ENCODE peak calls at places on chromosomes 4 and X, in five cellular contexts. E is neural progenitor cell, J is astrocyte, G is adipocyte, C is fibroblast of lung. H is an unnamed sample.

GRCh38 chr4:177220376-177220775 is 89.3 kb upstream of the NEIL3 start:
- DNase-seq in E (no peak), J (peak), G (no peak), C (peak), H (no peak)

GRCh38 chrX:69014200-69014599 is 151.1 kb downstream of the PJA1 start:
- DNase-seq in E (no peak), J (peak), G (peak), C (peak), H (no peak)

GRCh38 chrX:125295337-125295736 is 24.3 kb upstream of the TEX13C start:
- DNase-seq in E (no peak), J (no peak), G (no peak), C (peak), H (peak)

GRCh38 chrX:63918611-63919010 is 133.6 kb upstream of the ARHGEF9 start:
- DNase-seq in E (peak), J (no peak), G (peak), C (peak), H (peak)

GRCh38 chr4:21790437-21791029 is 158.0 kb downstream of the KCNIP4 start:
- DNase-seq in E (peak), J (peak), G (peak), C (peak), H (peak)

GRCh38 chr4:109989044-109989443 is 76.4 kb downstream of the EGF start:
- DNase-seq in E (no peak), J (no peak), G (no peak), C (peak), H (no peak)

GRCh38 chr4:86338521-86338920 is 21.3 kb downstream of the MAPK10 start:
- DNase-seq in E (no peak), J (peak), G (peak), C (peak), H (no peak)

GRCh38 chr4:44186096-44186849 is 262.3 kb downstream of the KCTD8 start:
- DNase-seq in E (no peak), J (no peak), G (no peak), C (no peak), H (no peak)

GRCh38 chr4:110275871-110276270 is 77.5 kb upstream of the ELOVL6 start:
- DNase-seq in E (no peak), J (peak), G (peak), C (peak), H (no peak)

GRCh38 chrX:19888419-19888879 is 1.0 kb upstream of the SH3KBP1 start:
- DNase-seq in E (peak), J (peak), G (peak), C (peak), H (peak)

GRCh38 chr4:184805462-184806245 is 20.1 kb downstream of the ACSL1 start:
- DNase-seq in E (no peak), J (no peak), G (no peak), C (peak), H (no peak)

GRCh38 chrX:124328765-124329164 is 3.7 kb upstream of the TEX13D start:
- DNase-seq in E (no peak), J (peak), G (no peak), C (no peak), H (no peak)

GRCh38 chr4:45679411-45679810 is 444.4 kb downstream of the GABRG1 start:
- DNase-seq in E (no peak), J (no peak), G (no peak), C (no peak), H (no peak)

GRCh38 chrX:39886282-39886681 is 211.5 kb downstream of the BCOR start:
- DNase-seq in E (no peak), J (no peak), G (no peak), C (no peak), H (no peak)

GRCh38 chr4:69056921-69057562 is 39.2 kb upstream of the UGT2B7 start:
- DNase-seq in E (no peak), J (peak), G (no peak), C (no peak), H (no peak)

GRCh38 chr4:15832523-15833451 is 54.7 kb downstream of the CD38 start:
- DNase-seq in E (no peak), J (no peak), G (no peak), C (no peak), H (no peak)

GRCh38 chrX:132786217-132786616 is 172.2 kb downstream of the HS6ST2 start:
- DNase-seq in E (no peak), J (peak), G (peak), C (peak), H (no peak)

GRCh38 chrX:110846071-110846470 is 50.5 kb upstream of the CHRDL1 start:
- DNase-seq in E (no peak), J (peak), G (no peak), C (no peak), H (no peak)

GRCh38 chr4:156764145-156764544 is 207.5 kb downstream of the PDGFC start:
- DNase-seq in E (no peak), J (peak), G (peak), C (no peak), H (no peak)

GRCh38 chrX:44507292-44507691 is 35.4 kb downstream of the FUNDC1 start:
- DNase-seq in E (no peak), J (no peak), G (no peak), C (no peak), H (no peak)

GRCh38 chr4:158074851-158075250 is 98.0 kb downstream of the GASK1B start:
- DNase-seq in E (no peak), J (no peak), G (no peak), C (no peak), H (no peak)

GRCh38 chr4:128517096-128517738 is 229.6 kb upstream of the PGRMC2 start:
- DNase-seq in E (no peak), J (no peak), G (peak), C (peak), H (peak)

GRCh38 chr4:153486281-153487151 is 20.4 kb downstream of the TMEM131L start:
- DNase-seq in E (peak), J (peak), G (peak), C (peak), H (no peak)

GRCh38 chrX:21949689-21950088 is 9.2 kb downstream of the SMS start:
- DNase-seq in E (no peak), J (no peak), G (no peak), C (no peak), H (no peak)

GRCh38 chrX:110425222-110425621 is 66.6 kb downstream of the RTL9 start:
- DNase-seq in E (no peak), J (no peak), G (peak), C (no peak), H (no peak)

GRCh38 chr4:173524218-173525117 is 5.6 kb downstream of the HAND2 start:
- DNase-seq in E (no peak), J (no peak), G (peak), C (no peak), H (no peak)

GRCh38 chr4:15035152-15035551 is 32.9 kb downstream of the CPEB2 start:
- DNase-seq in E (no peak), J (peak), G (peak), C (no peak), H (no peak)

GRCh38 chr4:29708473-29708872 is 1011.7 kb upstream of the PCDH7 start:
- DNase-seq in E (peak), J (peak), G (peak), C (peak), H (no peak)

GRCh38 chrX:537156-537555 is 93.4 kb upstream of the SHOX start:
- DNase-seq in E (no peak), J (no peak), G (no peak), C (no peak), H (no peak)

GRCh38 chrX:119698835-119699234 is 5.9 kb upstream of the SEPTIN6 start:
- DNase-seq in E (peak), J (peak), G (peak), C (peak), H (peak)

GRCh38 chr4:46124773-46125172 is 919 bp upstream of the GABRG1 start:
- DNase-seq in E (peak), J (no peak), G (no peak), C (no peak), H (no peak)

GRCh38 chrX:75522565-75523411 is at the start of gene ZDHHC15:
- DNase-seq in E (peak), J (peak), G (peak), C (peak), H (no peak)

GRCh38 chr4:7929530-7929951 is 10.1 kb downstream of the AFAP1 start:
- DNase-seq in E (peak), J (no peak), G (no peak), C (no peak), H (no peak)

GRCh38 chr4:14196141-14196540 is 568.6 kb upstream of the BOD1L1 start:
- DNase-seq in E (peak), J (peak), G (peak), C (peak), H (no peak)

GRCh38 chrX:14777484-14777883 is 95.4 kb downstream of the FANCB start:
- DNase-seq in E (no peak), J (peak), G (peak), C (peak), H (no peak)

GRCh38 chrX:13937370-13938052 is 92.2 kb downstream of the GEMIN8 start:
- DNase-seq in E (peak), J (peak), G (peak), C (peak), H (no peak)

GRCh38 chr4:169345207-169345788 is 74.5 kb upstream of the SH3RF1 start:
- DNase-seq in E (no peak), J (peak), G (no peak), C (peak), H (no peak)

GRCh38 chr4:126221717-126222116 is 907.0 kb downstream of the FAT4 start:
- DNase-seq in E (no peak), J (no peak), G (no peak), C (no peak), H (no peak)

GRCh38 chr4:187887886-187888285 is 107.7 kb upstream of the ZFP42 start:
- DNase-seq in E (no peak), J (no peak), G (peak), C (no peak), H (no peak)

GRCh38 chr4:187893418-187893817 is 102.2 kb upstream of the ZFP42 start:
- DNase-seq in E (no peak), J (no peak), G (no peak), C (no peak), H (no peak)
- H3K9ac ChIP-seq in E (no peak), J (no peak), G (no peak), C (no peak), H (no peak)

GRCh38 chr4:833156-833555 is 7.2 kb upstream of the CPLX1 start:
- DNase-seq in E (no peak), J (no peak), G (no peak), C (no peak), H (no peak)
- H3K9ac ChIP-seq in E (no peak), J (no peak), G (no peak), C (no peak), H (no peak)

GRCh38 chrX:107741318-107741813 is 34.2 kb downstream of the TSC22D3 start:
- DNase-seq in E (no peak), J (no peak), G (no peak), C (no peak), H (no peak)
- H3K9ac ChIP-seq in E (no peak), J (no peak), G (peak), C (no peak), H (no peak)

GRCh38 chr4:3290889-3291321 is 1.9 kb upstream of the RGS12 start:
- DNase-seq in E (no peak), J (no peak), G (no peak), C (no peak), H (no peak)
- H3K9ac ChIP-seq in E (no peak), J (no peak), G (no peak), C (no peak), H (no peak)

GRCh38 chr4:99091174-99091573 is 2.6 kb upstream of the ADH5 start:
- DNase-seq in E (no peak), J (no peak), G (peak), C (no peak), H (no peak)
- H3K9ac ChIP-seq in E (no peak), J (peak), G (peak), C (no peak), H (no peak)

DNA sequence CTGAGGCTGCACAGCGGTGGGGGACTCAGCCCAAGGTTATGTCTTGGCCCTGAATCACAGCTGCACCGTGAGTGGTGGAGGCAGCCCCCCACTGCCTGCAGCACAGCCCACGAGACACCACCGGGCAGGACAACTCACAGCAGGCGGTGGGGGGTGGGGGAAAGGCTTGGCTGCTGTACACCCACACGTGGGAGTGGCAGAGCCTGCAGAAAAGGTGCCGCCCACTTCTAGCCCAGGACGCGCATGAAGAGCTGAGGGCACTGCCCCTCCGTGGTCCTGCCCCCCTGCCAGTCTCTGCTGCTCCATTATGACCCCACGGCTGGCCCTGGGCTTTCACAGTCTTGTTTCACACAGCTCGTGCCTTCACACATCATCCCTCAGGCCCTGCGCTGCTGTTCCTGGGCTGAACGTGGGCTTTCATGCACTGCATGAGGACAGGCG is 40.8 kb downstream of the FGFRL1 start:
- DNase-seq in E (peak), J (no peak), G (no peak), C (no peak), H (no peak)
- H3K9ac ChIP-seq in E (no peak), J (no peak), G (peak), C (no peak), H (no peak)

GRCh38 chr4:121155893-121156292 is 8.2 kb downstream of the TNIP3 start:
- DNase-seq in E (no peak), J (peak), G (peak), C (peak), H (no peak)

GRCh38 chr4:121154103-121154515 is 10.0 kb downstream of the TNIP3 start:
- DNase-seq in E (no peak), J (no peak), G (no peak), C (no peak), H (no peak)

GRCh38 chr4:121156822-121157769 is 7.0 kb downstream of the TNIP3 start:
- DNase-seq in E (peak), J (peak), G (peak), C (peak), H (no peak)
- H3K9ac ChIP-seq in E (no peak), J (peak), G (peak), C (peak), H (no peak)

DNA sequence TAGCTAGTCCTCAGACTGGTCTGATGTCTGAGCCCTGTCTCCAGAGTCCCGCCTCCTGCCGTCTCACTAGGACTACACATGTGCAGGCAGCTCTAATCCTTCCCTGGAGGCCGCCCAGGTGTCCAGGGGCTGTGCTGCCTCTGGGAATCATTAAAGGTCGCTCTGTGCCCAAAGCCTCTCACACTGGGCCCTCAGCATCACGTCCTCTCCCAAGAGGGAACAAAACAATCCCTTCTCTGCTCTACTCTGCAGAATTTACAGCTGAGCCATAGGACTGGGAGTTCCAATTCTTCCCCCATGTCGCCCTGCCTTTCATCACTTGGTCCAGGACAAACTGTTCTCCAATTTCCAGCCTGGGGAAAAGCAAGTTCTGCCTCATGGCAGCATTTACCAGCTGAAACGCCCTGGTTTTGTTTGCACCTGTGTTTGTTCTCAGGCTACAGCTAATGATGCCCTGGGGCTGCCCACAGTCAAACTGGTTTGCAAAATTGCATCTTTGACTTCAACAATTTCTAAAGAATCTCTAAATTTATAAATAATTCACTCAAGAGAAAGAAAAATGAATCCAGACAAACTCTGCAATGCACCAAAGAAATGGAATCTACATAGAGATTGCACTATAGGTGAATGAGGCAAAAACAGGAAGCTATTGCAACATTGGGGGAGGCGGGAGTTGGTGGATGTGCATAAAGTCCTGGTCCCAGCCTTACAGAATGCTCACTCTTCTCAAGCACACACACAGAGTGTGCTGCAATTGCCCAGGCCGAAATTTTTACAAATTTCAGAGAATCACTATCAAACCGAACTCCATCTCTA is 7.2 kb upstream of the MRFAP1 start:
- DNase-seq in E (peak), J (no peak), G (peak), C (peak), H (peak)
- H3K9ac ChIP-seq in E (no peak), J (no peak), G (no peak), C (no peak), H (peak)

DNA sequence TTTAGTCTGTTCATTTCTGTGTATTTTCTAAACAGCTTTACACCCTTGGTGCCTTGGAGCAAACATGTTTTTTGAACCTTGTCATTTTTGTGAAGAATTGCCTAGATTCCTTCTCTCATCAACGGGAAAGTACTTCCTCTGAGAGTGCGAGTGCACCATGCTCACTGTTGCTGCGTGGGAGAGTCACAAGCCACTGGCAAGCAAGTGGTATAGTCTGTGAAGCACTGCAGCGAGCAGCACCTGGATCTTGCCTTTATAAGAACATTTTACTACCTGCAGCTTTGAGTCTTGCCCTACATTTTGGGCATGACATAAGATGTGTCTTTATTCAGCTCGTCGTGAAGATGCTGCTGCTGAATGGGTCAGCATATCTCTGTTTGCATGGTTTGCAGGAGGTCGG is 44.9 kb downstream of the HADH start:
- DNase-seq in E (no peak), J (no peak), G (no peak), C (no peak), H (no peak)
- H3K9ac ChIP-seq in E (no peak), J (no peak), G (no peak), C (no peak), H (no peak)

GRCh38 chrX:41491267-41492004 is 44.3 kb downstream of the NYX start:
- DNase-seq in E (peak), J (peak), G (peak), C (peak), H (no peak)
- H3K9ac ChIP-seq in E (no peak), J (peak), G (no peak), C (no peak), H (no peak)